ENCODE peak calls at places on chromosomes 16 and 17, in four cellular contexts. S is tibial nerve; Z is activated naive CD4-positive, alpha-beta T cell treated with anti-CD3 and anti-CD28 coated beads, Interleukin-2, amount 50 U/mL, for 72 hours; C is NCI-H82. X is an unnamed sample.

GRCh38 chr16:63714876-63715275 is 1407.0 kb downstream of the CDH11 start:
- DNase-seq in S (no peak), Z (no peak), C (no peak), X (no peak)

GRCh38 chr17:77724876-77725615 is 233.5 kb upstream of the TNRC6C start:
- DNase-seq in S (no peak), Z (no peak), C (no peak), X (no peak)

GRCh38 chr17:45283711-45284110 is 21.8 kb upstream of the SPATA32 start:
- DNase-seq in S (no peak), Z (no peak), C (no peak), X (no peak)

GRCh38 chr17:60077672-60078519 is 825 bp downstream of the HEATR6 start:
- DNase-seq in S (no peak), Z (no peak), C (peak), X (no peak)

GRCh38 chr17:59437766-59438165 is 106.3 kb downstream of the YPEL2 start:
- DNase-seq in S (no peak), Z (no peak), C (peak), X (no peak)

GRCh38 chr17:3678095-3678820 is 9.6 kb downstream of the EMC6 start:
- DNase-seq in S (no peak), Z (no peak), C (peak), X (no peak)

GRCh38 chr17:77182205-77182604 is 41.4 kb downstream of the SEC14L1 start:
- DNase-seq in S (no peak), Z (no peak), C (no peak), X (no peak)

GRCh38 chr17:79802736-79803420 is 6.0 kb upstream of the CBX8 start:
- DNase-seq in S (no peak), Z (peak), C (peak), X (no peak)

GRCh38 chr17:3770471-3770870 is 30.5 kb downstream of the ITGAE start:
- DNase-seq in S (no peak), Z (no peak), C (no peak), X (no peak)

GRCh38 chr17:77288115-77288619 is 147.4 kb downstream of the SEC14L1 start:
- DNase-seq in S (no peak), Z (no peak), C (no peak), X (no peak)

GRCh38 chr17:68326681-68327080 is 35.4 kb downstream of the ARSG start:
- DNase-seq in S (no peak), Z (peak), C (no peak), X (peak)

GRCh38 chr16:66903544-66904427 is 14.9 kb downstream of the CDH16 start:
- DNase-seq in S (no peak), Z (no peak), C (no peak), X (no peak)

GRCh38 chr16:70550082-70550481 is 26.5 kb downstream of the SF3B3 start:
- DNase-seq in S (no peak), Z (no peak), C (no peak), X (no peak)

GRCh38 chr17:78129385-78130079 is 977 bp upstream of the TMC6 start:
- DNase-seq in S (no peak), Z (no peak), C (no peak), X (no peak)

GRCh38 chr16:49596699-49597291 is 223.2 kb downstream of the C16orf78 start:
- DNase-seq in S (no peak), Z (no peak), C (no peak), X (no peak)

GRCh38 chr16:70737377-70738082 is 51.7 kb upstream of the MTSS2 start:
- DNase-seq in S (peak), Z (peak), C (no peak), X (peak)

GRCh38 chr17:63946440-63947363 is 14.6 kb upstream of the CD79B start:
- DNase-seq in S (peak), Z (peak), C (peak), X (peak)

GRCh38 chr17:49993423-49994037 is 1.5 kb downstream of the DLX3 start:
- DNase-seq in S (no peak), Z (no peak), C (peak), X (no peak)

GRCh38 chr16:35516551-35516950 is 2057.1 kb downstream of the TP53TG3F start:
- DNase-seq in S (no peak), Z (no peak), C (no peak), X (no peak)

X was measured in brain microvascular endothelial cell.